ENCODE peak calls at places on chromosomes 1 and 21, in six cellular contexts. X is IMR-90, W is breast epithelium, B is right lobe of liver, R is heart right ventricle, U is pancreas. G is an unnamed sample.
A peak's percentile ranks its signal among the peaks of the same experiment; 100 is the strongest.

GRCh38 chr1:151255381-151255780 is 847 bp downstream of the PSMD4 start:
- DNase-seq in X (peak; percentile 23), W (no peak), B (no peak), R (no peak), U (no peak), G (no peak)

GRCh38 chr1:24437631-24438396 is 22.2 kb downstream of the NIPAL3 start:
- DNase-seq in X (peak; percentile 31), W (no peak), B (no peak), R (peak; percentile 14), U (no peak), G (no peak)

GRCh38 chr1:164250365-164250764 is 308.6 kb upstream of the PBX1 start:
- DNase-seq in X (no peak), W (no peak), B (no peak), R (no peak), U (no peak), G (no peak)

GRCh38 chr21:45972353-45972715 is 9.2 kb upstream of the COL6A1 start:
- DNase-seq in X (no peak), W (no peak), B (no peak), R (no peak), U (no peak), G (peak; percentile 47)

GRCh38 chr1:228842094-228842775 is 107.0 kb downstream of the RHOU start:
- DNase-seq in X (peak; percentile 90), W (no peak), B (no peak), R (no peak), U (peak; percentile 67), G (no peak)

GRCh38 chr1:183514235-183514634 is 41.9 kb downstream of the SMG7 start:
- DNase-seq in X (no peak), W (no peak), B (no peak), R (no peak), U (no peak), G (no peak)

GRCh38 chr1:188499690-188500089 is 1670.9 kb downstream of the PLA2G4A start:
- DNase-seq in X (peak; percentile 19), W (no peak), B (no peak), R (no peak), U (no peak), G (no peak)

GRCh38 chr1:203273869-203274602 is 31.3 kb upstream of the BTG2 start:
- DNase-seq in X (no peak), W (no peak), B (no peak), R (no peak), U (no peak), G (no peak)

GRCh38 chr1:155012760-155013602 is 10.4 kb downstream of the ZBTB7B start:
- DNase-seq in X (no peak), W (no peak), B (no peak), R (no peak), U (no peak), G (no peak)

GRCh38 chr1:42784946-42785693 is at the start of gene TMEM269:
- DNase-seq in X (no peak), W (no peak), B (no peak), R (peak; percentile 11), U (no peak), G (peak; percentile 20)

GRCh38 chr1:99119193-99119592 is 114.5 kb upstream of the PLPPR5 start:
- DNase-seq in X (no peak), W (no peak), B (no peak), R (no peak), U (peak; percentile 44), G (no peak)

GRCh38 chr1:113981962-113982931 is 3.0 kb downstream of the OLFML3 start:
- DNase-seq in X (peak; percentile 82), W (peak; percentile 35), B (peak; percentile 51), R (peak; percentile 38), U (no peak), G (no peak)

GRCh38 chr1:38152351-38153082 is 105.9 kb upstream of the POU3F1 start:
- DNase-seq in X (no peak), W (peak; percentile 19), B (no peak), R (no peak), U (no peak), G (no peak)

GRCh38 chr1:34794001-34794789 is 1.4 kb downstream of the GJA4 start:
- DNase-seq in X (no peak), W (no peak), B (no peak), R (no peak), U (no peak), G (no peak)

GRCh38 chr1:92817137-92817697 is 14.6 kb upstream of the RPL5 start:
- DNase-seq in X (no peak), W (no peak), B (no peak), R (no peak), U (no peak), G (no peak)

GRCh38 chr21:46295177-46295711 is 9.1 kb downstream of the YBEY start:
- DNase-seq in X (peak; percentile 69), W (no peak), B (no peak), R (peak; percentile 38), U (no peak), G (no peak)

GRCh38 chr1:230084408-230085177 is 17.6 kb downstream of the GALNT2 start:
- DNase-seq in X (peak; percentile 99), W (peak; percentile 70), B (no peak), R (peak; percentile 31), U (peak; percentile 51), G (no peak)

GRCh38 chr1:52365091-52365745 is 787 bp downstream of the CC2D1B start:
- DNase-seq in X (peak; percentile 69), W (peak; percentile 49), B (no peak), R (peak; percentile 57), U (peak; percentile 39), G (peak; percentile 61)

GRCh38 chr1:168466703-168467081 is 77.1 kb downstream of the XCL2 start:
- DNase-seq in X (no peak), W (no peak), B (no peak), R (no peak), U (no peak), G (no peak)

GRCh38 chr1:23013657-23014056 is 2.0 kb downstream of the TEX46 start:
- DNase-seq in X (no peak), W (no peak), B (no peak), R (no peak), U (no peak), G (no peak)

GRCh38 chr1:102572637-102573036 is 535.7 kb downstream of the COL11A1 start:
- DNase-seq in X (no peak), W (no peak), B (no peak), R (no peak), U (no peak), G (no peak)

GRCh38 chr1:168623003-168623828 is 46.8 kb downstream of the XCL1 start:
- DNase-seq in X (peak; percentile 30), W (no peak), B (no peak), R (no peak), U (no peak), G (no peak)

GRCh38 chr1:2525524-2525895 is 886 bp downstream of the PANK4 start:
- DNase-seq in X (no peak), W (no peak), B (no peak), R (no peak), U (no peak), G (no peak)

GRCh38 chr21:24045775-24046215 is 1561.5 kb downstream of the MRPL39 start:
- DNase-seq in X (peak; percentile 99), W (peak; percentile 46), B (peak; percentile 50), R (peak; percentile 53), U (peak; percentile 37), G (peak; percentile 65)

GRCh38 chr1:210360852-210361477 is 32.3 kb downstream of the HHAT start:
- DNase-seq in X (peak; percentile 74), W (no peak), B (peak; percentile 56), R (no peak), U (no peak), G (no peak)
- TF ChIP-seq CTCF in X (peak; percentile 85), W (peak; percentile 25), B (peak; percentile 65), R (peak; percentile 70), U (peak; percentile 47), G (no peak)

GRCh38 chr1:36238433-36238832 is 14.2 kb downstream of the THRAP3 start:
- DNase-seq in X (peak; percentile 86), W (no peak), B (no peak), R (no peak), U (no peak), G (no peak)

GRCh38 chr1:36236302-36236701 is 12.1 kb downstream of the THRAP3 start:
- DNase-seq in X (no peak), W (no peak), B (no peak), R (no peak), U (no peak), G (no peak)

GRCh38 chr1:36239941-36240637 is 15.8 kb downstream of the THRAP3 start:
- DNase-seq in X (peak; percentile 45), W (no peak), B (peak; percentile 75), R (peak; percentile 79), U (no peak), G (no peak)
- H3K4me1 ChIP-seq in X (peaks cover 13% of the 10 kb centered on the region), W (no peaks in the 10 kb centered on the region), B (no peaks in the 10 kb centered on the region), R (peaks cover 49% of the 10 kb centered on the region), U (peaks cover 6% of the 10 kb centered on the region), G (peaks cover 19% of the 10 kb centered on the region)

DNA sequence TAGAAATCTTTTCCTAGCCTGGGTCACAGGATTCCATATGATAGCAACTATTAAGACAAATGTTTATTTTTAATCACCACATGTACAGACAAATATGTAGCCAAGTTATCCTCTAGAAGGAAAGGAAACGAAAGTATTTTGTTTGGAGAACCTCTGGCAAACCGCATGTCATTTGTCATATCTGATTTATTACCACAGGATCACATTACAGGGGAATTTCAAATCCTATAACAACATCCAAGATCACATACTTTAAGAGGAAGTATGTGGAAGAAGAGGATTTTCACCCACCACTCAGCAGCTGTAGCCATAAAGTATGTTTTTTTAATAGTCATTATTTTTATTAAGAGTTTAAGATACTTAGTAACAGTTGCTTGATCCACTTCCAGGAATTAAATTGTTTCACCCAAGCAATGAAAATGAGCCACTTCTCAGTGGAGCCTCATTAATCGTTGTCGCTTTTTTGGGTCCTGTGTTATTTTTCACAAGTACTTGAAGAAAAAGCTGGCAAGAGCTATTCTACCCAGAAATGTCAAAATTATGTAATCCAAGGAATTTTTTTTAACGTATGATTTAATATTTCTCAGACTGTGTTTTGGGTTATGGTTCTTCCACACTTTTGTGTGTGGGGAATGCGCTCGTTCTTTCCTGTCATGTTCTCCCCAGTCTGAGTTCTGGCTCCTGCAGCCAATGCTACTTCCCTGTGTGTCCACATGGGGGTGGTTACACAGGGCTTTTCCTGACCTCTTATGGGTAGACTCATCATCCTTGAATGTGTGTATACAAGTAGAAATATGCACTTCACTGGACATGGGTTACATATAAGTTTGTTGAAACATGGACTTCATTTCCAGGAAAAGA is 6.9 kb downstream of the SERTAD4 start:
- DNase-seq in X (peak; percentile 85), W (no peak), B (no peak), R (no peak), U (peak; percentile 11), G (no peak)
- TF ChIP-seq CTCF in X (peak; percentile 50), W (no peak), B (no peak), R (peak; percentile 46), U (no peak), G (peak; percentile 21)

GRCh38 chr1:9294910-9295636 is 2.4 kb downstream of the SPSB1 start:
- DNase-seq in X (peak; percentile 76), W (no peak), B (no peak), R (peak; percentile 35), U (no peak), G (peak; percentile 69)
- H3K4me1 ChIP-seq in X (peaks cover 26% of the 10 kb centered on the region), W (no peaks in the 10 kb centered on the region), B (no peaks in the 10 kb centered on the region), R (peaks cover 15% of the 10 kb centered on the region), U (no peaks in the 10 kb centered on the region), G (no peaks in the 10 kb centered on the region)

DNA sequence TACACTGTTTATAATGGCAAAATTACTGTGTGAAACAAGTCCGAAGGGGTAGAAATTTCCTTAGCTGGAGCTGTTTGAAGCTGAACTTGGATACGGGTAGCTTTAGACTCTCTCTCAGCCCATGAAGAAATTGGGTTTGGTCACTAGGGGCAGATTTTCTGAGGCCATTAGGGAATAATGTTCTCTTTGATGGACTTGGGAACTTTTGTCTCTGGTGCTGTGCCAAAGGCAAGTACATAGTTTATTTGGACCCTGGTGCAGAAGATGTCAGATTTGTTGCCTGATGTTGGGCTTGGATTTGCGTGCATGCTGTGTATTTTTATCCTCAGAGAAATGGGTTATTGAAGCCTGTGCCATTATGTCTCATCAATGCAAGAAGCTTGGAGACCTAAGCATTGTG is 109.6 kb downstream of the VPS13D start:
- DNase-seq in X (no peak), W (no peak), B (peak; percentile 53), R (peak; percentile 61), U (no peak), G (no peak)
- TF ChIP-seq CTCF in X (no peak), W (no peak), B (peak; percentile 15), R (peak; percentile 26), U (no peak), G (no peak)

G was measured in Peyer's patch.